ENCODE peak calls at places on chromosomes 4 and X, in seven cellular contexts. One of them, this sample, is unnamed.

GRCh38 chr4:168880811-168881595 is 129.1 kb downstream of the CBR4 start:
- DNase-seq in mammary epithelial cell: no peak
- DNase-seq in stimulated activated naive CD8-positive, alpha-beta T cell treated with anti-CD3 and anti-CD28 coated beads, Interleukin-15, Interleukin-2, amounts not matched to agents 100 U/mL and 50 U/mL, for 24 hours: no peak
- DNase-seq in iris pigment epithelial cell: no peak
- DNase-seq in foreskin melanocyte: no peak
- DNase-seq in CD8-positive, alpha-beta T cell: no peak
- DNase-seq in omental fat pad: no peak
- DNase-seq in this sample: no peak

GRCh38 chrX:37846141-37846540 is 1.2 kb downstream of the DYNLT3 start:
- DNase-seq in CD8-positive, alpha-beta T cell: peak
- DNase-seq in foreskin melanocyte: no peak
- DNase-seq in omental fat pad: no peak
- DNase-seq in mammary epithelial cell: peak
- DNase-seq in stimulated activated naive CD8-positive, alpha-beta T cell treated with anti-CD3 and anti-CD28 coated beads, Interleukin-15, Interleukin-2, amounts not matched to agents 100 U/mL and 50 U/mL, for 24 hours: no peak
- DNase-seq in iris pigment epithelial cell: peak
- DNase-seq in this sample: no peak

GRCh38 chr4:17066972-17067371 is 168.5 kb upstream of the LDB2 start:
- DNase-seq in CD8-positive, alpha-beta T cell: no peak
- DNase-seq in stimulated activated naive CD8-positive, alpha-beta T cell treated with anti-CD3 and anti-CD28 coated beads, Interleukin-15, Interleukin-2, amounts not matched to agents 100 U/mL and 50 U/mL, for 24 hours: no peak
- DNase-seq in omental fat pad: no peak
- DNase-seq in mammary epithelial cell: peak
- DNase-seq in iris pigment epithelial cell: peak
- DNase-seq in foreskin melanocyte: peak
- DNase-seq in this sample: no peak

GRCh38 chr4:59339631-59340030 is 1860.5 kb upstream of the ADGRL3 start:
- DNase-seq in stimulated activated naive CD8-positive, alpha-beta T cell treated with anti-CD3 and anti-CD28 coated beads, Interleukin-15, Interleukin-2, amounts not matched to agents 100 U/mL and 50 U/mL, for 24 hours: no peak
- DNase-seq in foreskin melanocyte: peak
- DNase-seq in omental fat pad: no peak
- DNase-seq in iris pigment epithelial cell: no peak
- DNase-seq in CD8-positive, alpha-beta T cell: no peak
- DNase-seq in mammary epithelial cell: no peak
- DNase-seq in this sample: no peak

GRCh38 chr4:153169811-153170210 is 34.4 kb upstream of the TRIM2 start:
- DNase-seq in stimulated activated naive CD8-positive, alpha-beta T cell treated with anti-CD3 and anti-CD28 coated beads, Interleukin-15, Interleukin-2, amounts not matched to agents 100 U/mL and 50 U/mL, for 24 hours: no peak
- DNase-seq in iris pigment epithelial cell: no peak
- DNase-seq in CD8-positive, alpha-beta T cell: no peak
- DNase-seq in omental fat pad: no peak
- DNase-seq in foreskin melanocyte: peak
- DNase-seq in mammary epithelial cell: no peak
- DNase-seq in this sample: no peak

GRCh38 chrX:153970398-153971123 is 1.1 kb downstream of the HCFC1 start:
- DNase-seq in foreskin melanocyte: peak
- DNase-seq in CD8-positive, alpha-beta T cell: no peak
- DNase-seq in omental fat pad: no peak
- DNase-seq in stimulated activated naive CD8-positive, alpha-beta T cell treated with anti-CD3 and anti-CD28 coated beads, Interleukin-15, Interleukin-2, amounts not matched to agents 100 U/mL and 50 U/mL, for 24 hours: peak
- DNase-seq in mammary epithelial cell: peak
- DNase-seq in iris pigment epithelial cell: peak
- DNase-seq in this sample: peak

GRCh38 chr4:153151535-153152452 is 52.4 kb upstream of the TRIM2 start:
- DNase-seq in omental fat pad: peak
- DNase-seq in stimulated activated naive CD8-positive, alpha-beta T cell treated with anti-CD3 and anti-CD28 coated beads, Interleukin-15, Interleukin-2, amounts not matched to agents 100 U/mL and 50 U/mL, for 24 hours: peak
- DNase-seq in iris pigment epithelial cell: peak
- DNase-seq in foreskin melanocyte: no peak
- DNase-seq in CD8-positive, alpha-beta T cell: peak
- DNase-seq in mammary epithelial cell: peak
- DNase-seq in this sample: no peak

GRCh38 chr4:1278336-1278670 is 11.4 kb upstream of the MAEA start:
- DNase-seq in omental fat pad: no peak
- DNase-seq in CD8-positive, alpha-beta T cell: no peak
- DNase-seq in iris pigment epithelial cell: no peak
- DNase-seq in mammary epithelial cell: peak
- DNase-seq in foreskin melanocyte: no peak
- DNase-seq in stimulated activated naive CD8-positive, alpha-beta T cell treated with anti-CD3 and anti-CD28 coated beads, Interleukin-15, Interleukin-2, amounts not matched to agents 100 U/mL and 50 U/mL, for 24 hours: no peak
- DNase-seq in this sample: no peak